ENCODE peak calls at places on chromosome 1, in ten cellular contexts. I, X, K, M, U, V, N, J, L and W are unnamed samples.

GRCh38 chr1:94332516-94332915 is 85.7 kb upstream of the ABCD3 start:
- DNase-seq in J (no peak), L (no peak), I (no peak), N (no peak), X (no peak), K (no peak), U (no peak), M (no peak), V (no peak), W (no peak)

GRCh38 chr1:153968000-153968363 is 280 bp downstream of the CREB3L4 start:
- DNase-seq in L (no peak), M (no peak), V (no peak), X (peak; percentile 67), K (no peak), J (no peak), I (peak; percentile 83), N (peak; percentile 62), U (no peak), W (no peak)

GRCh38 chr1:232040260-232040659 is 413.7 kb downstream of the DISC1 start:
- DNase-seq in U (no peak), X (no peak), M (no peak), I (no peak), N (no peak), L (no peak), K (no peak), V (no peak), J (no peak), W (no peak)

GRCh38 chr1:173669491-173669941 is at the start of gene ANKRD45:
- DNase-seq in K (no peak), X (no peak), V (no peak), U (peak; percentile 3), I (peak; percentile 33), J (peak; percentile 24), M (peak; percentile 13), N (peak; percentile 54), L (peak; percentile 22), W (no peak)

GRCh38 chr1:179042700-179043099 is 17.0 kb downstream of the FAM20B start:
- DNase-seq in J (no peak), U (no peak), M (no peak), K (no peak), L (no peak), X (no peak), N (no peak), I (no peak), V (no peak), W (no peak)

GRCh38 chr1:30117685-30118084 is 605.7 kb downstream of the MATN1 start:
- DNase-seq in U (no peak), K (no peak), V (no peak), N (no peak), I (no peak), J (no peak), L (no peak), M (no peak), X (no peak), W (no peak)

GRCh38 chr1:108817016-108817415 is 39.9 kb downstream of the AKNAD1 start:
- DNase-seq in L (no peak), X (no peak), M (peak; percentile 91), I (no peak), N (no peak), K (peak; percentile 82), J (peak; percentile 74), U (no peak), V (no peak), W (no peak)

GRCh38 chr1:11151854-11152612 is 37.1 kb upstream of the ANGPTL7 start:
- DNase-seq in K (no peak), N (no peak), V (no peak), M (no peak), U (no peak), X (peak; percentile 34), J (no peak), I (no peak), L (no peak), W (no peak)

GRCh38 chr1:244391761-244392160 is 59.9 kb downstream of the ADSS2 start:
- DNase-seq in N (no peak), K (peak; percentile 62), M (peak; percentile 11), V (no peak), J (no peak), L (no peak), I (no peak), U (no peak), X (no peak), W (no peak)